ENCODE peak calls at places on chromosome 2, in four cellular contexts. M is epithelial cell of esophagus, D is cardiac muscle cell, Y is sigmoid colon. I is an unnamed sample.

GRCh38 chr2:25310965-25311865 is 30.5 kb downstream of the DNMT3A start:
- DNase-seq in M (peak), Y (no peak), D (no peak), I (no peak)

GRCh38 chr2:43905871-43906270 is 67.1 kb downstream of the ABCG8 start:
- DNase-seq in D (no peak), M (no peak), Y (no peak), I (peak)

GRCh38 chr2:119367472-119368099 is 809 bp downstream of the DBI start:
- DNase-seq in D (peak), M (peak), Y (peak), I (peak)

GRCh38 chr2:177030391-177031000 is 182.1 kb upstream of the HNRNPA3 start:
- DNase-seq in M (no peak), D (no peak), Y (no peak), I (no peak)

GRCh38 chr2:101558740-101559508 is 84.0 kb upstream of the RFX8 start:
- DNase-seq in D (peak), M (peak), Y (no peak), I (peak)

GRCh38 chr2:33419548-33420255 is 56.7 kb upstream of the RASGRP3 start:
- DNase-seq in D (no peak), M (no peak), Y (no peak), I (peak)

GRCh38 chr2:50401772-50402653 is 629.9 kb downstream of the NRXN1 start:
- DNase-seq in D (peak), Y (peak), M (peak), I (peak)

GRCh38 chr2:48693066-48693465 is 62.5 kb downstream of the LHCGR start:
- DNase-seq in M (no peak), Y (no peak), D (no peak), I (peak)

GRCh38 chr2:169704160-169704713 is 10.0 kb downstream of the PHOSPHO2 start:
- DNase-seq in D (no peak), Y (no peak), M (no peak), I (no peak)

GRCh38 chr2:73935641-73936040 is 9.0 kb downstream of the DGUOK start:
- DNase-seq in Y (no peak), D (no peak), M (peak), I (no peak)

GRCh38 chr2:239663364-239663924 is 262.6 kb upstream of the HDAC4 start:
- DNase-seq in Y (peak), M (no peak), D (no peak), I (no peak)

GRCh38 chr2:239664216-239664785 is 263.5 kb upstream of the HDAC4 start:
- DNase-seq in Y (no peak), M (no peak), D (no peak), I (no peak)

GRCh38 chr2:239660390-239661228 is 259.8 kb upstream of the HDAC4 start:
- DNase-seq in D (no peak), Y (peak), M (peak), I (no peak)

GRCh38 chr2:239661334-239662312 is 260.8 kb upstream of the HDAC4 start:
- DNase-seq in Y (no peak), M (no peak), D (no peak), I (no peak)

GRCh38 chr2:239662413-239663120 is 261.7 kb upstream of the HDAC4 start:
- DNase-seq in D (no peak), M (no peak), Y (no peak), I (no peak)
- H3K4me3 ChIP-seq in D (no peak), M (no peak), Y (no peak), I (no peak)

GRCh38 chr2:127664065-127664894 is 11.1 kb downstream of the LIMS2 start:
- DNase-seq in Y (peak), M (no peak), D (no peak), I (no peak)
- H3K4me3 ChIP-seq in Y (peak), M (no peak), D (no peak), I (peak)

GRCh38 chr2:216236486-216236885 is 127.3 kb downstream of the XRCC5 start:
- DNase-seq in D (no peak), M (no peak), Y (no peak), I (no peak)

GRCh38 chr2:216233281-216233995 is 124.3 kb downstream of the XRCC5 start:
- DNase-seq in M (peak), D (no peak), Y (no peak), I (no peak)

GRCh38 chr2:216234106-216234505 is 125.0 kb downstream of the XRCC5 start:
- DNase-seq in M (no peak), D (no peak), Y (no peak), I (no peak)

GRCh38 chr2:216235462-216235861 is 126.3 kb downstream of the XRCC5 start:
- DNase-seq in M (no peak), Y (no peak), D (no peak), I (no peak)

DNA sequence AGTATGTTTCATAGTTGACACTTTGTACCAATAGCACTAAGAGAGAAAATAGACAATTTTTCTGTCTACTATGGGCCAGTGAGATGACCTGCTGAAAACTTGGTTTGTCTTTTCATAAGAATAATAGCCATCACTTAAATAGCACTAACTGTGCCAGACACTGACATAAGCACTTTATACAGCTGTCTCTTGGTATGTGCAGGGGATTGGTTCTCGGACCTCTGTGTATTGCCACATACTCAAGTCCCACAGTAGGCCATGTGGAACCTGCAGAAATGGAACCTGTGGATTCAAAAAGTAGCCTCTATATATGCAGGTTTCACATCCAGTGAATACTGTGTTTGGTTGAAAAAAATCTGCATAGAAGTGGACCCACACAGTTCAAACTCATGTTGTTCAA is 126.7 kb downstream of the XRCC5 start:
- DNase-seq in D (no peak), M (no peak), Y (no peak), I (no peak)
- H3K4me3 ChIP-seq in D (no peak), M (no peak), Y (no peak), I (no peak)

DNA sequence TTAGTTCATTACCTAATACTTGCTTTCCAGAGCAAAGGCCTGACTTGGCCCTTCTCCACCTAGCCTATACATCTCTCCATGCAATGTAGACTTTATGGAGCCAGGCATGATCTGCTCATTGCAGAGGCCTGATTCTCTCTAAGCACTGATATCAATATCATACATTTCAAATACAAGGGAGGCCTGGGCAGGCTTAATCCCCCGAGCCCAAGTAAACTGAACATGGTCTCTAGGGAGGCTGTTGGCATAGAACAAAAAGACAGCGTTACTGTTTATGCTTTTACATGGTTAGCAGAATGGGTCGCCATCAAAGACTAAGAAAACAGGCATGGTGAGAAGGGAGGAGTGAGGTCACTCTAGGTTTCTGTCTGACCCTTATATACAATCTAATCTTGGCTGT is 695.1 kb downstream of the ZEB2 start:
- DNase-seq in D (no peak), M (no peak), Y (no peak), I (no peak)
- H3K4me3 ChIP-seq in D (no peak), M (no peak), Y (no peak), I (no peak)

GRCh38 chr2:138777996-138778395 is 2.2 kb downstream of the NXPH2 start:
- DNase-seq in Y (no peak), D (peak), M (no peak), I (peak)
- H3K4me3 ChIP-seq in Y (no peak), D (no peak), M (no peak), I (no peak)

DNA sequence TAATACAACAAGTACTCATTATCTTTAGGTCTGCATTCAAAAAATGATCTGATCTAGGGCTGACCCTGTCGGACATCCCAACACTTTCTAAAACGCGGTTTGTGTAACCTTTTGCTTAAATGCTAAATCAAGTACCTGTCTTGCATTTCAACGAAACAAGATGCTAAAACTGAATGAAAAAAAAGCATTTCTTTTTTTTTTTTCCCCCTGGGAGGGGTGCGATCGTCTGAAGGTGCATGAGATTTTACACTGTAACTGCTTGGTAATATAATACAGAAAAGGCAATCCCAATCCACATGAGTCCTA is 143.9 kb downstream of the MEIS1 start:
- DNase-seq in M (no peak), Y (no peak), D (no peak), I (no peak)
- H3K4me3 ChIP-seq in M (peak), Y (peak), D (peak), I (no peak)

DNA sequence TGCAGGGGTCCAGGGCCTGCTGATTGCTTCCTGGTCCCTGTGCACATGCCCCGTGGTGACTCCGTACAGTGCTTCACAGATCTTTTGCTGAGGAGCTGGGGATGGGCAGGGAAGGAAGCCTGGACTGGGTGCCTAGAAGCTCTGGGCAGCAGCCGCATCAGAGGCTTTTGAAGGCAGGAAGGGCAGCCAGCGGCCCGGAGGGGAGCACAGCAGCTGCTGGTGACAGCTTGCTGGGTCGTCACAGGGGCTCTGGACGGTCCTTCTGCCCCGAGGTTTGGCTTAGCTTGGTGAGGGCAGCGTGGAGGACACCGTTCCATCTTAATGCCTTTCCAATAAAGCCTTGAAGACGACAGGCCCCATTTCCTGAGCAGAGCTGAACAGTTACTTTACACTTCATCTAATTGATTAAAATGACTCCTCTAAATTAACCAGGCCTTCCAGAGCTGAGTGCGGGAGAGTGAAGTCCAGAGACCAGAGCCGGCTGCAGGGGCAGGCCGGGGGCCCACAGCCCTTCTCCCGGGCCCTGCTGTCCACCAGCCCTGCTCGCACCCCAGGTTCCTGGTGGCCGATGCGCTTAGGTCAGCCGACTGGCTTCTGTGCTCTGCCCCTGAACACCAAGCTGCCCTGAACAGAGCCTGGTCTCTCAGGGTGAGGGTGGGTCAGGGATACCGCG is 43.4 kb downstream of the RRM2 start:
- DNase-seq in Y (no peak), D (no peak), M (no peak), I (no peak)
- H3K4me3 ChIP-seq in Y (no peak), D (no peak), M (no peak), I (no peak)